ENCODE peak calls at places on chromosomes 2 and 18, in eight cellular contexts. Y, F, Z, H, P, U, V and K are unnamed samples.

GRCh38 chr18:62763101-62763521 is 47.8 kb downstream of the PHLPP1 start:
- DNase-seq in Z (no peak), H (no peak), Y (no peak), P (no peak), V (no peak), U (no peak), F (peak), K (no peak)

GRCh38 chr2:208006833-208007232 is 18.5 kb downstream of the PLEKHM3 start:
- DNase-seq in Y (peak), V (peak), H (no peak), P (peak), F (peak), Z (no peak), U (no peak), K (peak)

GRCh38 chr2:46335404-46335965 is 38.3 kb downstream of the EPAS1 start:
- DNase-seq in P (peak), U (no peak), V (peak), Y (no peak), F (peak), H (no peak), Z (peak), K (peak)

GRCh38 chr18:42956287-42956686 is 159.2 kb downstream of the RIT2 start:
- DNase-seq in P (no peak), V (no peak), U (no peak), Y (no peak), Z (no peak), F (no peak), H (no peak), K (no peak)

GRCh38 chr2:174631009-174631981 is 33.7 kb upstream of the WIPF1 start:
- DNase-seq in U (no peak), Y (no peak), V (peak), H (peak), Z (no peak), F (peak), P (peak), K (peak)

GRCh38 chr2:232026941-232027340 is 65.4 kb downstream of the DIS3L2 start:
- DNase-seq in H (no peak), F (no peak), P (no peak), Y (no peak), V (no peak), U (no peak), Z (no peak), K (no peak)

GRCh38 chr2:73979686-73980085 is 5.0 kb upstream of the TET3 start:
- DNase-seq in H (peak), P (peak), U (no peak), Z (no peak), Y (peak), F (peak), V (peak), K (peak)

GRCh38 chr2:205892141-205893064 is 193.6 kb downstream of the INO80D start:
- DNase-seq in H (peak), P (peak), Y (no peak), F (no peak), Z (no peak), U (no peak), V (peak), K (no peak)

GRCh38 chr2:28169492-28169891 is 223.2 kb upstream of the FOSL2 start:
- DNase-seq in Z (no peak), Y (no peak), P (no peak), V (no peak), U (no peak), F (no peak), H (no peak), K (no peak)

GRCh38 chr2:235468978-235469694 is 24.7 kb upstream of the AGAP1 start:
- DNase-seq in Y (peak), F (peak), V (peak), Z (peak), P (peak), H (peak), U (no peak), K (peak)

GRCh38 chr2:182049783-182050182 is 64.1 kb downstream of the PPP1R1C start:
- DNase-seq in Y (no peak), V (no peak), F (no peak), Z (no peak), U (no peak), H (no peak), P (no peak), K (no peak)